ENCODE peak calls at places on chromosomes 11 and 22, in four cellular contexts. One of them, this sample, is unnamed.

GRCh38 chr11:95147364-95147905 is 57.8 kb downstream of the ENDOD1 start:
- DNase-seq in nephron progenitor cell: no peak
- DNase-seq in stimulated activated CD4-positive, alpha-beta T cell treated with anti-CD3 and anti-CD28 coated beads, Interleukin-4, amount 100 ng/mL, for 24 hours: no peak
- DNase-seq in T-helper 9 cell: no peak
- DNase-seq in this sample: no peak

GRCh38 chr11:112785104-112785503 is 176.1 kb upstream of the NCAM1 start:
- DNase-seq in nephron progenitor cell: no peak
- DNase-seq in stimulated activated CD4-positive, alpha-beta T cell treated with anti-CD3 and anti-CD28 coated beads, Interleukin-4, amount 100 ng/mL, for 24 hours: no peak
- DNase-seq in T-helper 9 cell: no peak
- DNase-seq in this sample: no peak

GRCh38 chr22:47127441-47127871 is 365.0 kb downstream of the TBC1D22A start:
- DNase-seq in nephron progenitor cell: no peak
- DNase-seq in stimulated activated CD4-positive, alpha-beta T cell treated with anti-CD3 and anti-CD28 coated beads, Interleukin-4, amount 100 ng/mL, for 24 hours: no peak
- DNase-seq in T-helper 9 cell: no peak
- DNase-seq in this sample: no peak

GRCh38 chr11:130340671-130341319 is 26.1 kb upstream of the ZBTB44 start:
- DNase-seq in nephron progenitor cell: no peak
- DNase-seq in stimulated activated CD4-positive, alpha-beta T cell treated with anti-CD3 and anti-CD28 coated beads, Interleukin-4, amount 100 ng/mL, for 24 hours: no peak
- DNase-seq in T-helper 9 cell: no peak
- DNase-seq in this sample: no peak

GRCh38 chr11:10305262-10305963 is 540 bp downstream of the ADM start:
- DNase-seq in nephron progenitor cell: peak
- DNase-seq in stimulated activated CD4-positive, alpha-beta T cell treated with anti-CD3 and anti-CD28 coated beads, Interleukin-4, amount 100 ng/mL, for 24 hours: no peak
- DNase-seq in T-helper 9 cell: no peak
- DNase-seq in this sample: peak

GRCh38 chr22:29704528-29705285 is 15.1 kb upstream of the CABP7 start:
- DNase-seq in nephron progenitor cell: no peak
- DNase-seq in stimulated activated CD4-positive, alpha-beta T cell treated with anti-CD3 and anti-CD28 coated beads, Interleukin-4, amount 100 ng/mL, for 24 hours: no peak
- DNase-seq in T-helper 9 cell: no peak
- DNase-seq in this sample: peak

GRCh38 chr22:19663821-19664325 is 50.4 kb upstream of the SEPTIN5 start:
- DNase-seq in nephron progenitor cell: peak
- DNase-seq in stimulated activated CD4-positive, alpha-beta T cell treated with anti-CD3 and anti-CD28 coated beads, Interleukin-4, amount 100 ng/mL, for 24 hours: no peak
- DNase-seq in T-helper 9 cell: no peak
- DNase-seq in this sample: peak

GRCh38 chr11:12118940-12119339 is 8.6 kb downstream of the MICAL2 start:
- DNase-seq in nephron progenitor cell: peak
- DNase-seq in stimulated activated CD4-positive, alpha-beta T cell treated with anti-CD3 and anti-CD28 coated beads, Interleukin-4, amount 100 ng/mL, for 24 hours: no peak
- DNase-seq in T-helper 9 cell: no peak
- DNase-seq in this sample: no peak

GRCh38 chr11:104254347-104254746 is 90.4 kb upstream of the PDGFD start:
- DNase-seq in nephron progenitor cell: peak
- DNase-seq in stimulated activated CD4-positive, alpha-beta T cell treated with anti-CD3 and anti-CD28 coated beads, Interleukin-4, amount 100 ng/mL, for 24 hours: peak
- DNase-seq in T-helper 9 cell: no peak
- DNase-seq in this sample: peak

GRCh38 chr11:111540114-111540920 is at the start of gene LAYN:
- DNase-seq in nephron progenitor cell: peak
- DNase-seq in stimulated activated CD4-positive, alpha-beta T cell treated with anti-CD3 and anti-CD28 coated beads, Interleukin-4, amount 100 ng/mL, for 24 hours: no peak
- DNase-seq in T-helper 9 cell: no peak
- DNase-seq in this sample: peak

GRCh38 chr11:13276454-13276851 is 1.1 kb upstream of the BMAL1 start:
- DNase-seq in nephron progenitor cell: peak
- DNase-seq in stimulated activated CD4-positive, alpha-beta T cell treated with anti-CD3 and anti-CD28 coated beads, Interleukin-4, amount 100 ng/mL, for 24 hours: no peak
- DNase-seq in T-helper 9 cell: no peak
- DNase-seq in this sample: no peak

GRCh38 chr11:26891501-26891900 is 102.4 kb upstream of the FIBIN start:
- DNase-seq in nephron progenitor cell: no peak
- DNase-seq in stimulated activated CD4-positive, alpha-beta T cell treated with anti-CD3 and anti-CD28 coated beads, Interleukin-4, amount 100 ng/mL, for 24 hours: no peak
- DNase-seq in T-helper 9 cell: no peak
- DNase-seq in this sample: no peak

GRCh38 chr11:124892131-124892530 is 5.5 kb downstream of the ROBO4 start:
- DNase-seq in nephron progenitor cell: no peak
- DNase-seq in stimulated activated CD4-positive, alpha-beta T cell treated with anti-CD3 and anti-CD28 coated beads, Interleukin-4, amount 100 ng/mL, for 24 hours: no peak
- DNase-seq in T-helper 9 cell: no peak
- DNase-seq in this sample: no peak